ENCODE peak calls at places on chromosomes 4 and X, in five cellular contexts. G is body of pancreas, I is GM23338, R is stomach, J is breast epithelium. Y is an unnamed sample. For H3K4me1 and H3K27me3, the result is how much of the 10 kb centered on the place peaks cover.

GRCh38 chr4:152422817-152423320 is 113.0 kb downstream of the FBXW7 start:
- DNase-seq in J (no peak), I (no peak), G (no peak), R (no peak), Y (no peak)

GRCh38 chrX:48611703-48612102 is 14.4 kb downstream of the WDR13 start:
- DNase-seq in R (no peak), G (no peak), J (no peak), I (no peak), Y (no peak)

GRCh38 chr4:175646802-175647201 is 165.3 kb downstream of the GPM6A start:
- DNase-seq in G (no peak), J (no peak), R (no peak), I (no peak), Y (no peak)

GRCh38 chr4:94516999-94517398 is 65.3 kb downstream of the PDLIM5 start:
- DNase-seq in R (no peak), G (no peak), J (no peak), I (no peak), Y (no peak)

GRCh38 chrX:16573781-16574180 is 76.2 kb upstream of the S100G start:
- DNase-seq in I (no peak), J (no peak), G (no peak), R (no peak), Y (no peak)

GRCh38 chr4:174318829-174319764 is 35.4 kb downstream of the CEP44 start:
- DNase-seq in G (no peak), R (no peak), I (peak), J (no peak), Y (no peak)

GRCh38 chr4:118033148-118034060 is 882 bp upstream of the NDST3 start:
- DNase-seq in J (no peak), I (peak), G (peak), R (peak), Y (no peak)

GRCh38 chr4:16516796-16517413 is 290.6 kb upstream of the TAPT1 start:
- DNase-seq in J (no peak), I (peak), R (peak), G (peak), Y (no peak)

GRCh38 chr4:80008971-80009370 is 64.1 kb downstream of the ANTXR2 start:
- DNase-seq in G (no peak), J (no peak), I (no peak), R (no peak), Y (no peak)

GRCh38 chr4:80010316-80010715 is 62.7 kb downstream of the ANTXR2 start:
- DNase-seq in G (no peak), J (no peak), I (no peak), R (no peak), Y (no peak)

GRCh38 chr4:80007745-80008149 is 65.3 kb downstream of the ANTXR2 start:
- DNase-seq in G (no peak), I (no peak), J (no peak), R (no peak), Y (no peak)

GRCh38 chr4:80006935-80007744 is 65.9 kb downstream of the ANTXR2 start:
- DNase-seq in I (no peak), J (no peak), G (no peak), R (no peak), Y (no peak)

DNA sequence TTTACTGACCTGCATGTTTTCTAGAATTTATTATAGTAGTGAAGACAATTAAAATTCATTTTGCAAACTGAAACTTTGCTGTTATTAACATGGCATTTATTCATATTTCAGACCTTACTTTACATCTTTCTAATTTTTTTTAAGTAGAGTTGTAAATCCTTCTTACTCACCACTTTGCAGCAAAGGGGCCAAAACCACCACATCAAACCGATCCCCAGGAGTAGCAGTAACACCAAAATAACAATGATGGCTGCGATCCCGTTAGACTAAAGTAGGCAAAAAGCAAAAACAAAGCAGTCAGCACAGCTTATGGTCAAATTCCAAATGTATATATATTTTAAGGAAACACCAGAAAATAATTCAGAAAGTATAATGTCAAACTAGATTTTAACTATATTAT is 64.7 kb downstream of the ANTXR2 start:
- DNase-seq in J (no peak), G (no peak), R (no peak), I (no peak), Y (no peak)
- H3K4me1 ChIP-seq in J (under half), G (under half), R (under half), I (under half), Y (half or more)

DNA sequence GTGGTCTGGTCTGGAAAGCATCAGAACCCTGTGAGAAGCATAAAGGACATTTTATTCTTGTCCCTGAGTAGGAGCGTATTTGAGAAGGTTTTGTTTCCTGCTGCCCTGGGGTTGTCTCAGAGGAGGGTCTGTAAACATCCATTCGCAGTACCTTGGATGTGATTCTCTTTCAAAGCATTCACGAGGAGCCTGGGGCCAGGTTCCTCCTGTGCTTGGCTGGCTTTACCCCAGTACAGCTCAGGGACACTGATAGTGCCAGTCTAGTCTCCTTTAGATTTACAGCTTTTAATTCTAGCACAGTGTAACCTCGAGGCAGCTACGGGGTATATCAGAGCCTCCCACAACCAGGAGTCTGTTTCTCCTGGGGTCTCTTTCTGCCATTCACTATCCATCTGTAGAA is 2.7 kb downstream of the CLRN2 start:
- DNase-seq in I (peak), G (no peak), R (no peak), J (no peak), Y (no peak)
- H3K27me3 ChIP-seq in I (under half), G (under half), R (under half), J (under half), Y (under half)

GRCh38 chr4:7763106-7763505 is 176.6 kb downstream of the AFAP1 start:
- DNase-seq in G (no peak), I (no peak), R (no peak), J (no peak), Y (no peak)

GRCh38 chr4:7762376-7763040 is 177.2 kb downstream of the AFAP1 start:
- DNase-seq in I (no peak), J (no peak), R (no peak), G (no peak), Y (no peak)

GRCh38 chr4:7764466-7764865 is 175.2 kb downstream of the AFAP1 start:
- DNase-seq in R (no peak), J (no peak), G (no peak), I (no peak), Y (no peak)

GRCh38 chr4:7765676-7766075 is 174.0 kb downstream of the AFAP1 start:
- DNase-seq in J (no peak), G (no peak), R (no peak), I (no peak), Y (no peak)

GRCh38 chr4:7763788-7764187 is 175.9 kb downstream of the AFAP1 start:
- DNase-seq in I (no peak), G (no peak), R (no peak), J (no peak), Y (no peak)
- H3K4me1 ChIP-seq in I (under half), G (under half), R (under half), J (under half), Y (under half)

DNA sequence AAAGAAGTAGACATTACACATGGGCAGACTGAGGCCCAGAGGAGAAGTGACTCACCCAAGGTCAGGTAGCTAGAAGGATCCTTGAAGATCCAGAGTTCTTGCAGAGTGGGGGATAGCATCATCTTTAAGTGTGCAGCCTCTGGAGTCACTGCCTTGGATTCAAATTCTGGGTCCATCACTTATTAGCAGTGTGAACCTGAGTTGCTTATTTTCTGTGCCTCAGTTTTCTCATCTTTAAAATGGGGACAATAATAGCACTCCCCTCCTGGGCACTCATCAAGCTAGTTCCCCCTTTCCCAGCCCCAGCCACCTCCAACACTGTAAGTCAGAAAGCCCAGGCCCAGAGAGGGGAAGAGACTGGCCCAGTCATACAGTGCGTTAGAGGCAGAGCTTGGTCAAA is 141.8 kb upstream of the PJA1 start:
- DNase-seq in G (no peak), J (no peak), R (no peak), I (no peak), Y (no peak)
- H3K27me3 ChIP-seq in G (under half), J (half or more), R (under half), I (under half), Y (under half)

DNA sequence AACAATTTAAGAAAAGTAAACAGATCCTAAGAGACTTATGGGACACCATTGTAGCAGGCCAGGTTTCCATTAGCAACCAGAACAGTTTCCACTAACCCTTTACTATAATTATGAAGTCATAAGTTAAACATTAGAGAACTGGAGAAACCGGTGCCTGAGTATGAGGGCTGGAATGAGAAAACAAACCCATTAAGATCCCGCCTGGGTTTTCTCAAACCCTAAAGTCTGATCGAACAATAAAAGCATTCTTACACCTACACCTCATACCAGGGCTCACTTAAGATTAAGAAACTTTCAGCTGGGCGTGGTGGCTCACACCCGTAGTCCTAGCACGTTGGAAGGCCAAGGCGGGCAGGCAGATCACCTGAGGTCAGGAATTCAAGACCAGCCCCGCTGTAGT is 13.7 kb upstream of the DHX15 start:
- DNase-seq in I (no peak), G (peak), R (peak), J (no peak), Y (no peak)
- H3K4me1 ChIP-seq in I (under half), G (under half), R (under half), J (under half), Y (under half)

DNA sequence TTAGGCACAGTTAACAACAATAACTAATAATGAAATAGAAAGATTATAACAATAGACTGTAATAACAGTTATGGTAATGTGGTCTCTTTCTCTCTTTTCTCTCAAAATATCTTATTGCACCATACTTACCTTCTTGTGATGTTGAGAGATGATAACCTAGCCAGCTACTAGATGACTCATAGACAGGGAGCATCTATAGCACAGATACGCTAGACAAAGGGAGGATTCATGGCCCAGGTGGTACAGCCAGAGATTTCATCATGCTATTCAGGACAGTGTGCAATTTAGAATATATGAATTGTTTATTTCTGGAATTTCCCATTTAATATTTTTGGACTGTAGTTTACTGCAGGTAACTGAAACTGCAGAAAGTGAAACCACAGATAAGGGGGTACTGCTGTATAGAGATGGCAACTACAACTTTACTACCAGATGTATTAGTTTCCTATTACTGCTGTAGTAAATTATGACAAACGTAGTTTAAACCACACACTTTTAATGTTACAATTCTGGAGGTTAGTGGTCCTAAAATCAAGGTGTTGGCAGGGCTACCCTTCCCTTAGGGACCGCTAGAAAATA is 41.8 kb upstream of the MAGED1 start:
- DNase-seq in I (no peak), G (no peak), J (no peak), R (no peak), Y (no peak)
- H3K27me3 ChIP-seq in I (under half), G (under half), J (under half), R (under half), Y (under half)

DNA sequence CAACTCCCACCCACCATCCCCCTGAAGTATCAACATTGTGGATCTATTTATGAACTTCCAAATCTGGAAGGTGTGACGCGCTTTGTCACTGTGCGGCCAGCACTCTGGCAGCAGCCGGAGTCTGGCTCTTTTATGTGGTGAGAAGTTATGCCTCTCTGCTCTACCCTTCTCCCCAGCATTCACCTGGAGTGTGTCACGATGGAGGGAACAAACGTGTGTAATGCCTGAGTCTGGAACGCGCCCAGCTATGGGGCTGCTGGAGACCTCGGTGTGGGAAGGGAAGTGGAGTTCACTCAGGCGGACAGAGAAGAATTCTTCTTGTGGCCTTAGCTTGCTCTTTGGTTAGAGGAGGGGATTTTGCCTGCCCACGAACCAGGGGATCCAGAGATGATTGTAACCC is 222.1 kb upstream of the RPL34 start:
- DNase-seq in G (no peak), I (no peak), J (peak), R (no peak), Y (no peak)
- H3K4me1 ChIP-seq in G (under half), I (under half), J (under half), R (under half), Y (under half)